ENCODE peak calls at places on chromosomes 6 and 20, in nine cellular contexts. One of them, this sample, is unnamed. For H3K4me1, the result is how much of the 10 kb centered on the place peaks cover.

GRCh38 chr6:98641929-98642328 is 192.4 kb upstream of the POU3F2 start:
- DNase-seq in stomach: no peak
- DNase-seq in spleen: no peak
- DNase-seq in H1: no peak
- DNase-seq in Panc1: no peak
- DNase-seq in breast epithelium: no peak
- DNase-seq in SK-N-SH: no peak
- DNase-seq in HCT116: no peak
- DNase-seq in GM12878: no peak
- DNase-seq in this sample: no peak

GRCh38 chr6:87483929-87484328 is 11.2 kb downstream of the SLC35A1 start:
- DNase-seq in stomach: no peak
- DNase-seq in spleen: no peak
- DNase-seq in H1: peak
- DNase-seq in Panc1: no peak
- DNase-seq in breast epithelium: no peak
- DNase-seq in SK-N-SH: peak
- DNase-seq in HCT116: peak
- DNase-seq in GM12878: no peak
- DNase-seq in this sample: no peak

GRCh38 chr6:42184475-42184874 is 10.3 kb downstream of the GUCA1B start:
- DNase-seq in stomach: no peak
- DNase-seq in spleen: no peak
- DNase-seq in H1: no peak
- DNase-seq in Panc1: no peak
- DNase-seq in breast epithelium: no peak
- DNase-seq in SK-N-SH: no peak
- DNase-seq in HCT116: no peak
- DNase-seq in GM12878: no peak
- DNase-seq in this sample: no peak

GRCh38 chr6:109373333-109373732 is 8.9 kb downstream of the CD164 start:
- DNase-seq in stomach: no peak
- DNase-seq in spleen: no peak
- DNase-seq in H1: no peak
- DNase-seq in Panc1: no peak
- DNase-seq in breast epithelium: no peak
- DNase-seq in SK-N-SH: no peak
- DNase-seq in HCT116: no peak
- DNase-seq in GM12878: no peak
- DNase-seq in this sample: no peak

GRCh38 chr20:23349338-23350006 is 1.1 kb upstream of the NXT1 start:
- DNase-seq in stomach: no peak
- DNase-seq in spleen: no peak
- DNase-seq in H1: no peak
- DNase-seq in Panc1: no peak
- DNase-seq in breast epithelium: peak
- DNase-seq in SK-N-SH: peak
- DNase-seq in HCT116: no peak
- DNase-seq in GM12878: no peak
- DNase-seq in this sample: no peak

GRCh38 chr6:151379933-151380847 is 11.2 kb downstream of the ZBTB2 start:
- DNase-seq in stomach: no peak
- DNase-seq in spleen: no peak
- DNase-seq in H1: no peak
- DNase-seq in Panc1: no peak
- DNase-seq in breast epithelium: no peak
- DNase-seq in SK-N-SH: no peak
- DNase-seq in HCT116: no peak
- DNase-seq in GM12878: no peak
- DNase-seq in this sample: no peak

GRCh38 chr6:145044606-145045275 is 690.6 kb downstream of the EPM2A start:
- DNase-seq in stomach: no peak
- DNase-seq in spleen: no peak
- DNase-seq in H1: no peak
- DNase-seq in Panc1: no peak
- DNase-seq in breast epithelium: no peak
- DNase-seq in SK-N-SH: no peak
- DNase-seq in HCT116: no peak
- DNase-seq in GM12878: no peak
- DNase-seq in this sample: no peak

GRCh38 chr20:60899320-60899719 is 352.7 kb upstream of the CDH4 start:
- DNase-seq in stomach: no peak
- DNase-seq in spleen: no peak
- DNase-seq in H1: no peak
- DNase-seq in Panc1: no peak
- DNase-seq in breast epithelium: no peak
- DNase-seq in SK-N-SH: no peak
- DNase-seq in HCT116: no peak
- DNase-seq in GM12878: no peak
- DNase-seq in this sample: no peak

GRCh38 chr20:15831201-15831600 is 742.0 kb downstream of the KIF16B start:
- DNase-seq in stomach: no peak
- DNase-seq in spleen: no peak
- DNase-seq in H1: no peak
- DNase-seq in Panc1: no peak
- DNase-seq in breast epithelium: no peak
- DNase-seq in SK-N-SH: no peak
- DNase-seq in HCT116: no peak
- DNase-seq in GM12878: no peak
- DNase-seq in this sample: no peak

GRCh38 chr20:46348972-46349741 is 40.9 kb upstream of the CDH22 start:
- DNase-seq in stomach: peak
- DNase-seq in spleen: peak
- DNase-seq in H1: peak
- DNase-seq in Panc1: no peak
- DNase-seq in breast epithelium: no peak
- DNase-seq in SK-N-SH: peak
- DNase-seq in HCT116: peak
- DNase-seq in GM12878: no peak
- DNase-seq in this sample: no peak

GRCh38 chr6:20706293-20707165 is 172.3 kb downstream of the CDKAL1 start:
- DNase-seq in stomach: no peak
- DNase-seq in spleen: no peak
- DNase-seq in H1: no peak
- DNase-seq in Panc1: no peak
- DNase-seq in breast epithelium: no peak
- DNase-seq in SK-N-SH: no peak
- DNase-seq in HCT116: peak
- DNase-seq in GM12878: no peak
- DNase-seq in this sample: no peak

GRCh38 chr20:36285746-36286447 is 20.2 kb upstream of the DLGAP4 start:
- DNase-seq in stomach: no peak
- DNase-seq in spleen: no peak
- DNase-seq in H1: no peak
- DNase-seq in Panc1: no peak
- DNase-seq in breast epithelium: no peak
- DNase-seq in SK-N-SH: no peak
- DNase-seq in HCT116: no peak
- DNase-seq in GM12878: no peak
- DNase-seq in this sample: peak

GRCh38 chr6:117530467-117531242 is 48.2 kb downstream of the DCBLD1 start:
- DNase-seq in stomach: no peak
- DNase-seq in spleen: no peak
- DNase-seq in H1: no peak
- DNase-seq in Panc1: no peak
- DNase-seq in breast epithelium: no peak
- DNase-seq in SK-N-SH: no peak
- DNase-seq in HCT116: no peak
- DNase-seq in GM12878: no peak
- DNase-seq in this sample: no peak

GRCh38 chr6:118739976-118740771 is 88.8 kb upstream of the CEP85L start:
- DNase-seq in stomach: no peak
- DNase-seq in spleen: no peak
- DNase-seq in H1: no peak
- DNase-seq in Panc1: no peak
- DNase-seq in breast epithelium: no peak
- DNase-seq in SK-N-SH: no peak
- DNase-seq in HCT116: no peak
- DNase-seq in GM12878: no peak
- DNase-seq in this sample: no peak

GRCh38 chr6:75116946-75117345 is 88.9 kb downstream of the COL12A1 start:
- DNase-seq in stomach: no peak
- DNase-seq in spleen: no peak
- DNase-seq in H1: no peak
- DNase-seq in Panc1: no peak
- DNase-seq in breast epithelium: no peak
- DNase-seq in SK-N-SH: no peak
- DNase-seq in HCT116: no peak
- DNase-seq in GM12878: no peak
- DNase-seq in this sample: no peak

GRCh38 chr6:53795702-53796450 is 1.1 kb downstream of the LRRC1 start:
- DNase-seq in stomach: peak
- DNase-seq in spleen: peak
- DNase-seq in H1: peak
- DNase-seq in Panc1: no peak
- DNase-seq in breast epithelium: no peak
- DNase-seq in SK-N-SH: peak
- DNase-seq in HCT116: no peak
- DNase-seq in GM12878: no peak
- DNase-seq in this sample: peak
- H3K27ac ChIP-seq in stomach: peak
- H3K27ac ChIP-seq in spleen: no peak
- H3K27ac ChIP-seq in H1: no peak
- H3K27ac ChIP-seq in Panc1: peak
- H3K27ac ChIP-seq in breast epithelium: peak
- H3K27ac ChIP-seq in SK-N-SH: no peak
- H3K27ac ChIP-seq in HCT116: peak
- H3K27ac ChIP-seq in GM12878: no peak
- H3K27ac ChIP-seq in this sample: peak

DNA sequence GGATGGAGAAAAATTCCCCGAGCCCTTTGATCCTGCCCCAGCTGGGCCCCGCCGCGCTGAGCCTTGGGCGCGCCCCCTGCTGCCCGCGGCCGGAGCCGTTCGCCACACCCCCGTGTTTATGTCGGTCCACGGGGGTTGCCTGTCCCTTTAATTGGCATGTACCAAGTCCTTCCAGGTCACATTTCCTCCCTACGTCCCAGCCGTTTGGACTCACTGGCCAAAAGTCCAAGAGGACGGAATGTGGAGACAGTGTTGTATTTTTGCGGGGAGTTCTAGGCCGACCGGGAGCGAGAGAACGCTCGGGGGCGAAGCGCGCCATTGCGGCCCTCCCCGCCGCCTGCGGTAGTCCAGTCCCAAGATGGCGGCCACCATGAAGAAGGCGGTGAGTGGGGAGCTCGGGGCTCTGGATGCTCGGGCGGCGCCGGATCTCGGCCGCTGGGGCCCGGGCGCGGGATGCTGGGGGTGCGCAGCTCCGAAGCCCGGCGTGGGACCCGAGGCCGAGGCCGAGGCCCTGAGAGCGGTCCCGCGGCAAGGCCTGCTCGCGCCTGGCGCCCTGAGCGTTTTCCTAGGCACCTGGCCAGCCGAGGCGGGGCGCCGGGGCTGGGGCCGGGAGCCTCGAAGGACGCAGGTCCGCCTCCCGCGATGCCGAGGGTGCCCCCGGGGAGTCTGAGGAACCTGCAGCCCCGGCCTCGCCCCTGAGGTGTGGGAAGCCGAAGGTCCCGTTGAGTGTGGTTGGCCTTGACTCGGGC is at the start of gene PFDN4:
- DNase-seq in stomach: peak
- DNase-seq in spleen: peak
- DNase-seq in H1: peak
- DNase-seq in Panc1: peak
- DNase-seq in breast epithelium: peak
- DNase-seq in SK-N-SH: peak
- DNase-seq in HCT116: peak
- DNase-seq in GM12878: peak
- DNase-seq in this sample: peak
- TF ChIP-seq POLR2AphosphoS5 in stomach: peak
- TF ChIP-seq POLR2AphosphoS5 in spleen: peak
- TF ChIP-seq POLR2AphosphoS5 in H1: no peak
- TF ChIP-seq POLR2AphosphoS5 in Panc1: peak
- TF ChIP-seq POLR2AphosphoS5 in breast epithelium: peak
- TF ChIP-seq POLR2AphosphoS5 in SK-N-SH: peak
- TF ChIP-seq POLR2AphosphoS5 in HCT116: peak
- TF ChIP-seq POLR2AphosphoS5 in GM12878: peak
- TF ChIP-seq POLR2AphosphoS5 in this sample: peak

GRCh38 chr6:134468633-134469032 is 150.7 kb upstream of the SGK1 start:
- DNase-seq in stomach: no peak
- DNase-seq in spleen: no peak
- DNase-seq in H1: no peak
- DNase-seq in Panc1: no peak
- DNase-seq in breast epithelium: no peak
- DNase-seq in SK-N-SH: no peak
- DNase-seq in HCT116: no peak
- DNase-seq in GM12878: no peak
- DNase-seq in this sample: no peak

GRCh38 chr6:134464690-134465411 is 146.9 kb upstream of the SGK1 start:
- DNase-seq in stomach: no peak
- DNase-seq in spleen: no peak
- DNase-seq in H1: no peak
- DNase-seq in Panc1: no peak
- DNase-seq in breast epithelium: peak
- DNase-seq in SK-N-SH: no peak
- DNase-seq in HCT116: no peak
- DNase-seq in GM12878: no peak
- DNase-seq in this sample: no peak

GRCh38 chr6:134470090-134470975 is 152.4 kb upstream of the SGK1 start:
- DNase-seq in stomach: no peak
- DNase-seq in spleen: no peak
- DNase-seq in H1: no peak
- DNase-seq in Panc1: no peak
- DNase-seq in breast epithelium: no peak
- DNase-seq in SK-N-SH: no peak
- DNase-seq in HCT116: no peak
- DNase-seq in GM12878: no peak
- DNase-seq in this sample: no peak

GRCh38 chr6:134472046-134472445 is 154.1 kb upstream of the SGK1 start:
- DNase-seq in stomach: no peak
- DNase-seq in spleen: no peak
- DNase-seq in H1: no peak
- DNase-seq in Panc1: no peak
- DNase-seq in breast epithelium: no peak
- DNase-seq in SK-N-SH: no peak
- DNase-seq in HCT116: no peak
- DNase-seq in GM12878: no peak
- DNase-seq in this sample: no peak

GRCh38 chr6:134466751-134467525 is 149.0 kb upstream of the SGK1 start:
- DNase-seq in stomach: no peak
- DNase-seq in spleen: no peak
- DNase-seq in H1: no peak
- DNase-seq in Panc1: no peak
- DNase-seq in breast epithelium: no peak
- DNase-seq in SK-N-SH: no peak
- DNase-seq in HCT116: no peak
- DNase-seq in GM12878: no peak
- DNase-seq in this sample: no peak
- H3K4me1 ChIP-seq in stomach: under half
- H3K4me1 ChIP-seq in spleen: under half
- H3K4me1 ChIP-seq in H1: under half
- H3K4me1 ChIP-seq in Panc1: under half
- H3K4me1 ChIP-seq in breast epithelium: under half
- H3K4me1 ChIP-seq in SK-N-SH: under half
- H3K4me1 ChIP-seq in HCT116: under half
- H3K4me1 ChIP-seq in GM12878: under half
- H3K4me1 ChIP-seq in this sample: under half

DNA sequence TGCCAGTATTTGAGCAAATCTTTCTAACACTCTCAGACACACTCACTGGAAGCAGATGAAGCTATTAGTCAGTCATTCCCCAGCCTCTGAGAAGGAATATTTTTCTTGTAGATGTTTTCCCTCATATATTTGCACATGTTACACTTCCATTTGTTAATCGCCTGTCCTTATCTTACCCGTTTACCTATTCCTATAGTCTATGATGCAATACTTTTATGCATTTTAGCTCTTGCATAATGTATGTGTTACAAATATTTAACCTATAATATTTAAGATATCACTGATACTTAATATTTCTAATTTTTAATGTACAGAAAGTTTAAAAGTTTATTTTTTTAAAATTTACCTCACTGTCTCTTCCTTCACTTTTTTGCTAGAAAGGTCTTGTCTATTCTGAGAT is 71.9 kb downstream of the PCSK2 start:
- DNase-seq in stomach: no peak
- DNase-seq in spleen: no peak
- DNase-seq in H1: no peak
- DNase-seq in Panc1: no peak
- DNase-seq in breast epithelium: no peak
- DNase-seq in SK-N-SH: no peak
- DNase-seq in HCT116: no peak
- DNase-seq in GM12878: no peak
- DNase-seq in this sample: no peak
- H3K27ac ChIP-seq in stomach: no peak
- H3K27ac ChIP-seq in spleen: no peak
- H3K27ac ChIP-seq in H1: no peak
- H3K27ac ChIP-seq in Panc1: no peak
- H3K27ac ChIP-seq in breast epithelium: no peak
- H3K27ac ChIP-seq in SK-N-SH: no peak
- H3K27ac ChIP-seq in HCT116: no peak
- H3K27ac ChIP-seq in GM12878: no peak
- H3K27ac ChIP-seq in this sample: no peak

This sample was measured in sigmoid colon.